ENCODE peak calls at places on chromosomes 6 and 20, in five cellular contexts. L is RWPE1; D is T-helper 2 cell; F is naive thymus-derived CD8-positive, alpha-beta T cell; Z is posterior vena cava. V is an unnamed sample.

GRCh38 chr6:100240798-100241197 is 223.9 kb downstream of the SIM1 start:
- DNase-seq in L (no peak), D (no peak), F (no peak), Z (no peak), V (no peak)

GRCh38 chr6:88367248-88367647 is 201.1 kb upstream of the CNR1 start:
- DNase-seq in L (no peak), D (no peak), F (no peak), Z (no peak), V (no peak)

GRCh38 chr20:38179846-38180245 is 14.8 kb upstream of the TGM2 start:
- DNase-seq in L (no peak), D (no peak), F (no peak), Z (no peak), V (no peak)

GRCh38 chr6:170174124-170174770 is 116.6 kb downstream of the DLL1 start:
- DNase-seq in L (no peak), D (no peak), F (no peak), Z (peak), V (no peak)

GRCh38 chr6:95091823-95092436 is 485.4 kb upstream of the MANEA start:
- DNase-seq in L (peak), D (no peak), F (no peak), Z (no peak), V (no peak)

GRCh38 chr6:107320126-107320525 is 139.2 kb downstream of the PDSS2 start:
- DNase-seq in L (no peak), D (no peak), F (no peak), Z (no peak), V (no peak)

GRCh38 chr6:2943564-2943955 is 27.8 kb downstream of the SERPINB6 start:
- DNase-seq in L (no peak), D (no peak), F (no peak), Z (no peak), V (no peak)

GRCh38 chr6:129890701-129891100 is 29.6 kb upstream of the TMEM244 start:
- DNase-seq in L (peak), D (no peak), F (no peak), Z (no peak), V (no peak)

GRCh38 chr20:9503530-9504251 is 10.7 kb upstream of the LAMP5 start:
- DNase-seq in L (no peak), D (no peak), F (no peak), Z (no peak), V (no peak)

GRCh38 chr6:15952231-15953151 is 176.4 kb upstream of the MYLIP start:
- DNase-seq in L (no peak), D (no peak), F (no peak), Z (no peak), V (no peak)

GRCh38 chr6:30169658-30170614 is 6.6 kb downstream of the TRIM15 start:
- DNase-seq in L (peak), D (no peak), F (peak), Z (no peak), V (no peak)

GRCh38 chr6:108556864-108557493 is 3.7 kb upstream of the FOXO3 start:
- DNase-seq in L (no peak), D (no peak), F (no peak), Z (no peak), V (no peak)

V was measured in T follicular helper cell.